ENCODE peak calls at places on chromosome 16, in five cellular contexts. Q is activated T-helper 9 cell treated with anti-CD3 and anti-CD28 coated beads, Interleukin-2, amount 50 U/mL, for 16 hours; W is NCI-H1694; H is mucosa of gallbladder; F is OCI-LY7. A is an unnamed sample.

GRCh38 chr16:12120982-12121652 is 144.6 kb downstream of the SNX29 start:
- DNase-seq in Q (no peak), W (no peak), H (no peak), F (no peak), A (no peak)

GRCh38 chr16:19173059-19173458 is 5.0 kb downstream of the SYT17 start:
- DNase-seq in Q (no peak), W (no peak), H (no peak), F (no peak), A (no peak)

GRCh38 chr16:15899538-15900100 is 11.2 kb upstream of the CEP20 start:
- DNase-seq in Q (no peak), W (no peak), H (peak), F (no peak), A (peak)

GRCh38 chr16:57500578-57501111 is 14.4 kb upstream of the DOK4 start:
- DNase-seq in Q (no peak), W (no peak), H (peak), F (peak), A (no peak)

GRCh38 chr16:53626816-53627215 is 76.8 kb downstream of the RPGRIP1L start:
- DNase-seq in Q (no peak), W (no peak), H (no peak), F (no peak), A (no peak)

GRCh38 chr16:29645699-29646187 is 17.3 kb upstream of the SPN start:
- DNase-seq in Q (no peak), W (no peak), H (no peak), F (peak), A (peak)

GRCh38 chr16:57692636-57693035 is 2.0 kb upstream of the DRC7 start:
- DNase-seq in Q (no peak), W (no peak), H (no peak), F (no peak), A (no peak)

GRCh38 chr16:18855196-18855595 is 53.8 kb upstream of the ARL6IP1 start:
- DNase-seq in Q (no peak), W (no peak), H (no peak), F (no peak), A (no peak)

GRCh38 chr16:53457670-53458069 is 23.4 kb downstream of the RBL2 start:
- DNase-seq in Q (peak), W (no peak), H (peak), F (peak), A (peak)

GRCh38 chr16:50505714-50506542 is 42.3 kb upstream of the NKD1 start:
- DNase-seq in Q (no peak), W (no peak), H (no peak), F (no peak), A (no peak)

GRCh38 chr16:50666658-50667496 is 14.2 kb downstream of the SNX20 start:
- DNase-seq in Q (no peak), W (no peak), H (no peak), F (no peak), A (peak)

GRCh38 chr16:68236804-68237242 is 896 bp upstream of the ESRP2 start:
- DNase-seq in Q (no peak), W (no peak), H (no peak), F (no peak), A (no peak)